ENCODE peak calls at places on chromosomes 11 and 22, in eight cellular contexts. S is stimulated activated CD4-positive, alpha-beta T cell treated with anti-CD3 and anti-CD28 coated beads, Interleukin-12 subunit alpha, Interleukin-12 subunit beta, amount 100 ng/mL, for 48 hours; T is chondrocyte; F is IMR-90; E is GM23248; Y is stimulated activated CD8-positive, alpha-beta memory T cell treated with anti-CD3 and anti-CD28 coated beads, Interleukin-4, amount 100 ng/mL, for 4 hours; O is effector memory CD8-positive, alpha-beta T cell; N is HTR-8/SVneo. D is an unnamed sample.

GRCh38 chr11:10930961-10931760 is 73.3 kb upstream of the ZBED5 start:
- DNase-seq in O (peak), Y (peak), T (no peak), S (no peak), N (peak), E (peak), F (peak), D (peak)

GRCh38 chr11:111913997-111914396 is 1.5 kb downstream of the HSPB2 start:
- DNase-seq in F (peak), O (no peak), E (peak), Y (no peak), S (no peak), N (no peak), T (no peak), D (peak)

GRCh38 chr22:22380098-22381030 is 128.2 kb downstream of the ZNF280B start:
- DNase-seq in S (no peak), N (no peak), T (no peak), Y (no peak), F (no peak), E (peak), O (no peak), D (no peak)

GRCh38 chr11:113173023-113173594 is 141.3 kb upstream of the TTC12 start:
- DNase-seq in N (no peak), T (no peak), O (no peak), S (no peak), E (no peak), F (no peak), Y (no peak), D (no peak)

GRCh38 chr22:49097966-49098365 is 729.7 kb downstream of the BRD1 start:
- DNase-seq in Y (no peak), F (no peak), S (no peak), E (no peak), T (peak), O (no peak), N (no peak), D (no peak)

GRCh38 chr11:2802389-2803185 is 83.0 kb downstream of the CDKN1C start:
- DNase-seq in F (no peak), E (no peak), N (no peak), O (no peak), T (peak), S (no peak), Y (no peak), D (no peak)

GRCh38 chr11:20192641-20193040 is 32.4 kb upstream of the DBX1 start:
- DNase-seq in O (no peak), T (no peak), E (no peak), F (no peak), N (no peak), Y (no peak), S (no peak), D (no peak)

GRCh38 chr11:11979487-11980117 is 28.8 kb downstream of the DKK3 start:
- DNase-seq in S (no peak), N (no peak), F (peak), O (no peak), E (peak), Y (no peak), T (no peak), D (peak)

GRCh38 chr11:113645593-113646349 is 60.3 kb downstream of the TMPRSS5 start:
- DNase-seq in T (no peak), O (no peak), E (no peak), N (no peak), Y (no peak), F (no peak), S (no peak), D (no peak)

GRCh38 chr11:64152841-64153691 is 12.8 kb downstream of the MACROD1 start:
- DNase-seq in O (peak), N (peak), T (no peak), F (peak), E (peak), Y (peak), S (peak), D (peak)

GRCh38 chr11:127925430-127925829 is 661.9 kb downstream of the ETS1 start:
- DNase-seq in Y (no peak), N (no peak), E (peak), S (no peak), T (no peak), O (no peak), F (peak), D (peak)

GRCh38 chr11:118703563-118704106 is 24.2 kb upstream of the TREH start:
- DNase-seq in F (no peak), T (no peak), E (no peak), S (no peak), O (no peak), Y (no peak), N (no peak), D (no peak)

GRCh38 chr11:73998846-73999575 is 9.9 kb downstream of the UCP3 start:
- DNase-seq in Y (no peak), T (no peak), O (no peak), F (no peak), E (no peak), N (no peak), S (no peak), D (no peak)

GRCh38 chr11:119416606-119417580 is 6.1 kb downstream of the THY1 start:
- DNase-seq in F (peak), Y (no peak), N (peak), T (no peak), E (peak), S (no peak), O (no peak), D (no peak)

GRCh38 chr22:23237841-23238240 is 57.5 kb downstream of the BCR start:
- DNase-seq in N (no peak), O (no peak), S (peak), F (no peak), E (no peak), Y (no peak), T (no peak), D (no peak)

GRCh38 chr11:128198206-128198605 is 389.2 kb downstream of the ETS1 start:
- DNase-seq in E (no peak), Y (no peak), N (no peak), T (no peak), F (no peak), O (no peak), S (no peak), D (no peak)

GRCh38 chr11:104254347-104254746 is 90.4 kb upstream of the PDGFD start:
- DNase-seq in F (no peak), E (peak), T (no peak), Y (no peak), O (no peak), N (peak), S (peak), D (peak)

GRCh38 chr11:134240592-134240991 is 12.6 kb downstream of the THYN1 start:
- DNase-seq in F (no peak), T (no peak), E (no peak), Y (no peak), N (no peak), S (no peak), O (no peak), D (no peak)

GRCh38 chr22:29617922-29618629 is 14.6 kb downstream of the NF2 start:
- DNase-seq in N (peak), O (no peak), F (peak), E (peak), S (no peak), T (no peak), Y (no peak), D (no peak)

GRCh38 chr22:19870153-19871022 is 15.7 kb upstream of the GNB1L start:
- DNase-seq in O (no peak), T (peak), E (no peak), N (no peak), Y (no peak), F (no peak), S (no peak), D (no peak)

GRCh38 chr11:95156916-95157568 is 67.4 kb downstream of the ENDOD1 start:
- DNase-seq in F (no peak), T (no peak), N (no peak), E (peak), Y (no peak), S (no peak), O (no peak), D (no peak)

D was measured in brain microvascular endothelial cell.